ENCODE peak calls at places on chromosomes 4 and X, in four cellular contexts. Q is mucosa of descending colon, B is aorta, E is MM.1S. Y is an unnamed sample. For H3K4me1, the result is how much of the 10 kb centered on the place peaks cover.

GRCh38 chr4:150814873-150815272 is 200.2 kb downstream of the LRBA start:
- DNase-seq in Q (no peak), B (no peak), E (no peak), Y (no peak)

GRCh38 chr4:139740531-139741041 is 75.0 kb downstream of the MGST2 start:
- DNase-seq in Q (no peak), B (peak), E (no peak), Y (no peak)

GRCh38 chrX:130628522-130628921 is 226.7 kb downstream of the RBMX2 start:
- DNase-seq in Q (no peak), B (no peak), E (no peak), Y (no peak)

GRCh38 chr4:42412251-42412650 is 15.0 kb downstream of the SHISA3 start:
- DNase-seq in Q (no peak), B (no peak), E (no peak), Y (no peak)

GRCh38 chrX:20061869-20062254 is 54.8 kb downstream of the MAP7D2 start:
- DNase-seq in Q (no peak), B (no peak), E (peak), Y (no peak)

GRCh38 chrX:37912286-37912685 is 64.9 kb upstream of the DYNLT3 start:
- DNase-seq in Q (no peak), B (no peak), E (no peak), Y (no peak)

GRCh38 chr4:151582098-151582497 is 173.1 kb downstream of the FHIP1A start:
- DNase-seq in Q (no peak), B (no peak), E (no peak), Y (no peak)

GRCh38 chr4:6472387-6473263 is at the start of gene PPP2R2C:
- DNase-seq in Q (peak), B (no peak), E (no peak), Y (no peak)

GRCh38 chrX:9272166-9272565 is 192.7 kb upstream of the TBL1X start:
- DNase-seq in Q (no peak), B (no peak), E (no peak), Y (no peak)

GRCh38 chr4:3489451-3489962 is 26.4 kb downstream of the DOK7 start:
- DNase-seq in Q (no peak), B (no peak), E (no peak), Y (no peak)

GRCh38 chr4:52869196-52869595 is 7.1 kb downstream of the RASL11B start:
- DNase-seq in Q (peak), B (peak), E (no peak), Y (no peak)

GRCh38 chrX:72308566-72309296 is 3.0 kb upstream of the CITED1 start:
- DNase-seq in Q (peak), B (peak), E (peak), Y (no peak)

GRCh38 chrX:43939187-43939926 is 33.8 kb downstream of the NDP start:
- DNase-seq in Q (no peak), B (no peak), E (no peak), Y (no peak)

GRCh38 chr4:2243682-2244380 is 1.9 kb upstream of the HAUS3 start:
- DNase-seq in Q (peak), B (peak), E (peak), Y (no peak)

GRCh38 chrX:51759055-51759454 is 15.8 kb downstream of the GSPT2 start:
- DNase-seq in Q (no peak), B (no peak), E (no peak), Y (no peak)

GRCh38 chrX:54422168-54422567 is 18.0 kb upstream of the TSR2 start:
- DNase-seq in Q (no peak), B (no peak), E (no peak), Y (no peak)
- H3K4me1 ChIP-seq in Q (under half), B (under half), E (under half), Y (under half)

GRCh38 chr4:153534792-153535629 is 68.9 kb downstream of the TMEM131L start:
- DNase-seq in Q (no peak), B (no peak), E (no peak), Y (no peak)

GRCh38 chr4:153535735-153536494 is 69.8 kb downstream of the TMEM131L start:
- DNase-seq in Q (no peak), B (no peak), E (no peak), Y (no peak)

GRCh38 chr4:153538408-153539057 is 72.4 kb downstream of the TMEM131L start:
- DNase-seq in Q (no peak), B (no peak), E (no peak), Y (no peak)

GRCh38 chr4:153539058-153539826 is 73.1 kb downstream of the TMEM131L start:
- DNase-seq in Q (no peak), B (no peak), E (no peak), Y (no peak)

GRCh38 chr4:153537493-153537960 is 71.4 kb downstream of the TMEM131L start:
- DNase-seq in Q (no peak), B (no peak), E (no peak), Y (no peak)
- H3K4me1 ChIP-seq in Q (under half), B (under half), E (under half), Y (under half)

GRCh38 chr4:122383341-122383740 is 4.5 kb downstream of the ADAD1 start:
- DNase-seq in Q (no peak), B (no peak), E (no peak), Y (no peak)
- H3K4me1 ChIP-seq in Q (under half), B (under half), E (under half), Y (under half)

DNA sequence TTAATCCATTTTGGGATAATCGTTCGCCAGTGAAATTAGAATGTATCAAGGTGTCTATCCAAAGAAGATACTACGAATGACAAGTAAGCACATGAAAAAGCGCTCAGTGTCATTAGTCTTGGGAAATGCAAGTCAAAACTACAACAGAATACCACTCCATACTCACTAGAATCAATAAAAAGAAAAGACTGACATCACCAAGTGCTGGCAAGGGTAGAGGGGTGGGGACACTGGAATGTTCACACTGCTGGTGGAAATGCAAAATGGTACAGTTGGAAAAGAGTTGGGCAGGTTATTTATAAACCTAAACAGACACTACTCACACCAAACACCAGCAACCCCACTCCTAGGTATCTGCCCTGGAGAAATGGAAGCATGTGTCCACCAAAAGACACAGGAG is 11.2 kb downstream of the WDR1 start:
- DNase-seq in Q (no peak), B (no peak), E (no peak), Y (no peak)
- H3K4me1 ChIP-seq in Q (half or more), B (under half), E (half or more), Y (under half)

GRCh38 chr4:76011700-76012387 is 4.5 kb upstream of the CXCL9 start:
- DNase-seq in Q (no peak), B (peak), E (no peak), Y (peak)
- H3K4me1 ChIP-seq in Q (under half), B (under half), E (half or more), Y (under half)

GRCh38 chrX:2452799-2453198 is 48.0 kb downstream of the DHRSX start:
- DNase-seq in Q (no peak), B (no peak), E (no peak), Y (no peak)

GRCh38 chrX:2451456-2452316 is 49.1 kb downstream of the DHRSX start:
- DNase-seq in Q (no peak), B (no peak), E (no peak), Y (no peak)

GRCh38 chrX:2452317-2452784 is 48.4 kb downstream of the DHRSX start:
- DNase-seq in Q (no peak), B (no peak), E (no peak), Y (no peak)

GRCh38 chrX:2449135-2449886 is 51.5 kb downstream of the DHRSX start:
- DNase-seq in Q (no peak), B (no peak), E (no peak), Y (no peak)

GRCh38 chrX:2450681-2451080 is 50.1 kb downstream of the DHRSX start:
- DNase-seq in Q (no peak), B (no peak), E (no peak), Y (no peak)
- H3K4me1 ChIP-seq in Q (under half), B (under half), E (under half), Y (under half)

DNA sequence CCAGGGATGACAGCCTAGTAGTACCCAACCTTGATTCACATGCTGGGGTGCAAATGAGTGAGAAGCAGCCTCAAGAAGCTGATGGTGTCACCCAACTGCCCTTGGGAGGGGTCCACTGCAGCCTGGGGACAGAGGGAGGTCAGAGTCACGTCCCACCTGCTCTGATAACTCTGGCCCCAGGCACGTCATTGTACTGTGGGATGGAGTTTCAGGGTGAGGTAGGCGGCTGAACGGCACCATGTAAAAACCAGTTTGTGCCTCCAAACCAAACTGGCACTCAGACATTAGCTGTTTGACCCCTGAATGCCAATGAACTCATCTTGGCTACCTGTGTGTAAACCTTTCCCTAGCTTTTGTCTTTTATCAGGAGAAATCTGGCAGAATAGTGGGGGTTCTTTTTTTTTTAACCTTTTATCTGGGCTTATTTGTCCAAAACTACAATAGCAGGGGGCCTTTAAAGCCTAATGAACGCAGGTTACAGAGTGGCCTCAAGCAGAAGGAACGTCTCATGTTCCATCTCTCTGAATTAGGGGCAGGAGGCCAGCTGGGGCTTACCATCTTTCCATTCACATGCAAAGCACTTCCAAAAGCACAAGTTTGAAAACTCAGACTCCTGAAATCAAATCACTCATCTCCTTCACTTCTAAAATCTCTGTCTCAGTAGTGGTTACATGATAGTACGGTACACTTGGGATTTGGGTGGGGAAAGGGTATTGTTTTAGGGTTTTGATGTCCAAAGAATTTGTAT is 89.4 kb downstream of the IRF2 start:
- DNase-seq in Q (no peak), B (no peak), E (peak), Y (no peak)
- H3K4me1 ChIP-seq in Q (under half), B (under half), E (half or more), Y (half or more)

GRCh38 chr4:185735887-185736286 is 76.1 kb downstream of the SORBS2 start:
- DNase-seq in Q (no peak), B (no peak), E (no peak), Y (no peak)
- H3K4me1 ChIP-seq in Q (under half), B (under half), E (under half), Y (under half)